ENCODE peak calls at places on chromosomes 7 and 10, in four cellular contexts. Y is activated CD8-positive, alpha-beta memory T cell treated with anti-CD3 and anti-CD28 coated beads, Interleukin-2, amount 10 ng/mL, durations not matched to agents 7 days and 5 days; S is left ventricle myocardium inferior; H is CD8-positive, alpha-beta memory T cell. K is an unnamed sample.

GRCh38 chr7:21140622-21141021 is 287.3 kb upstream of the SP4 start:
- DNase-seq in Y (no peak), S (no peak), H (no peak), K (no peak)

GRCh38 chr10:21125471-21126228 is 228.5 kb upstream of the NEBL start:
- DNase-seq in Y (no peak), S (no peak), H (no peak), K (no peak)

GRCh38 chr7:139915864-139916716 is 87.0 kb downstream of the TBXAS1 start:
- DNase-seq in Y (peak), S (no peak), H (no peak), K (no peak)

GRCh38 chr7:136555933-136556332 is 312.5 kb upstream of the CHRM2 start:
- DNase-seq in Y (no peak), S (no peak), H (no peak), K (no peak)

GRCh38 chr10:60362461-60362860 is 27.2 kb downstream of the ANK3 start:
- DNase-seq in Y (no peak), S (no peak), H (no peak), K (no peak)

GRCh38 chr10:28793482-28793881 is 116.2 kb downstream of the BAMBI start:
- DNase-seq in Y (no peak), S (no peak), H (no peak), K (no peak)

GRCh38 chr10:4407783-4408182 is 418.2 kb upstream of the AKR1E2 start:
- DNase-seq in Y (no peak), S (no peak), H (no peak), K (no peak)

GRCh38 chr7:19105546-19105945 is 11.9 kb downstream of the TWIST1 start:
- DNase-seq in Y (no peak), S (no peak), H (no peak), K (no peak)

GRCh38 chr7:23220690-23221305 is 25.8 kb upstream of the GPNMB start:
- DNase-seq in Y (no peak), S (no peak), H (no peak), K (no peak)

GRCh38 chr10:51129946-51130554 is 55.8 kb downstream of the PRKG1 start:
- DNase-seq in Y (no peak), S (no peak), H (no peak), K (no peak)

GRCh38 chr7:32479574-32480200 is 10.5 kb downstream of the LSM5 start:
- DNase-seq in Y (no peak), S (no peak), H (no peak), K (no peak)

GRCh38 chr7:27182285-27182827 is 2.7 kb downstream of the HOXA11 start:
- DNase-seq in Y (no peak), S (no peak), H (no peak), K (no peak)

GRCh38 chr7:15889501-15889900 is 203.0 kb upstream of the MEOX2 start:
- DNase-seq in Y (no peak), S (no peak), H (no peak), K (no peak)

GRCh38 chr7:93551063-93551895 is 23.2 kb downstream of the CALCR start:
- DNase-seq in Y (no peak), S (no peak), H (no peak), K (no peak)

GRCh38 chr7:127900735-127901685 is 130.2 kb downstream of the LRRC4 start:
- DNase-seq in Y (no peak), S (no peak), H (no peak), K (no peak)

GRCh38 chr10:81108516-81109199 is 571.0 kb downstream of the SH2D4B start:
- DNase-seq in Y (no peak), S (no peak), H (no peak), K (no peak)

GRCh38 chr7:134019251-134019650 is 107.9 kb upstream of the LRGUK start:
- DNase-seq in Y (no peak), S (no peak), H (no peak), K (no peak)

GRCh38 chr7:87506243-87507180 is 31.0 kb upstream of the ABCB4 start:
- DNase-seq in Y (no peak), S (no peak), H (no peak), K (no peak)